ENCODE peak calls at places on chromosomes 1 and 21, in nine cellular contexts. R, B, D, W, L, Q, X, F and G are unnamed samples.

GRCh38 chr1:203368624-203369451 is 17.9 kb upstream of the FMOD start:
- DNase-seq in R (peak), B (no peak), D (peak), W (peak), L (peak), Q (no peak), X (peak), F (peak), G (peak)

GRCh38 chr1:219416598-219417238 is 196.2 kb downstream of the ZC3H11B start:
- DNase-seq in R (peak), B (peak), D (peak), W (peak), L (no peak), Q (no peak), X (peak), F (peak), G (peak)

GRCh38 chr1:98981917-98982513 is 22.6 kb downstream of the PLPPR5 start:
- DNase-seq in R (no peak), B (no peak), D (peak), W (peak), L (no peak), Q (no peak), X (no peak), F (no peak), G (peak)

GRCh38 chr1:15406911-15407559 is 2.7 kb upstream of the EFHD2 start:
- DNase-seq in R (peak), B (no peak), D (peak), W (peak), L (no peak), Q (peak), X (no peak), F (no peak), G (peak)

GRCh38 chr1:2982615-2983318 is 38.5 kb upstream of the ACTRT2 start:
- DNase-seq in R (no peak), B (peak), D (no peak), W (no peak), L (peak), Q (no peak), X (no peak), F (no peak), G (no peak)

GRCh38 chr1:158153179-158153578 is 27.5 kb upstream of the CD1D start:
- DNase-seq in R (no peak), B (no peak), D (no peak), W (peak), L (no peak), Q (no peak), X (no peak), F (no peak), G (no peak)

GRCh38 chr1:31875636-31876236 is 59.9 kb upstream of the SPOCD1 start:
- DNase-seq in R (no peak), B (no peak), D (no peak), W (no peak), L (no peak), Q (no peak), X (no peak), F (no peak), G (no peak)

GRCh38 chr1:214550339-214551051 is 907 bp downstream of the PTPN14 start:
- DNase-seq in R (peak), B (no peak), D (no peak), W (no peak), L (no peak), Q (no peak), X (no peak), F (no peak), G (no peak)

GRCh38 chr1:206930210-206930798 is 8.6 kb upstream of the FCMR start:
- DNase-seq in R (no peak), B (peak), D (no peak), W (peak), L (no peak), Q (no peak), X (no peak), F (no peak), G (no peak)

GRCh38 chr1:173867141-173867752 is 542 bp downstream of the GAS5 start:
- DNase-seq in R (peak), B (peak), D (no peak), W (no peak), L (no peak), Q (no peak), X (no peak), F (no peak), G (peak)

GRCh38 chr1:183058835-183059234 is 35.6 kb downstream of the LAMC1 start:
- DNase-seq in R (no peak), B (no peak), D (no peak), W (no peak), L (no peak), Q (no peak), X (no peak), F (no peak), G (peak)

GRCh38 chr1:66271904-66272254 is 262.1 kb upstream of the SGIP1 start:
- DNase-seq in R (peak), B (no peak), D (peak), W (peak), L (peak), Q (no peak), X (peak), F (peak), G (peak)

GRCh38 chr1:24909388-24909898 is 20.6 kb downstream of the RUNX3 start:
- DNase-seq in R (peak), B (no peak), D (peak), W (peak), L (no peak), Q (peak), X (peak), F (peak), G (peak)

GRCh38 chr1:41479000-41479807 is 5.3 kb downstream of the EDN2 start:
- DNase-seq in R (peak), B (no peak), D (peak), W (no peak), L (peak), Q (no peak), X (no peak), F (no peak), G (peak)

GRCh38 chr1:165073402-165074007 is 283.0 kb downstream of the LMX1A start:
- DNase-seq in R (no peak), B (no peak), D (peak), W (peak), L (no peak), Q (no peak), X (no peak), F (no peak), G (peak)

GRCh38 chr1:7859406-7859805 is 6.5 kb upstream of the UTS2 start:
- DNase-seq in R (no peak), B (no peak), D (no peak), W (no peak), L (no peak), Q (no peak), X (no peak), F (no peak), G (no peak)

GRCh38 chr1:88943221-88943620 is 49.2 kb downstream of the KYAT3 start:
- DNase-seq in R (no peak), B (no peak), D (no peak), W (peak), L (no peak), Q (no peak), X (no peak), F (no peak), G (peak)

GRCh38 chr1:119822406-119822805 is 11.1 kb upstream of the REG4 start:
- DNase-seq in R (no peak), B (no peak), D (no peak), W (no peak), L (no peak), Q (no peak), X (no peak), F (no peak), G (no peak)

GRCh38 chr1:119831027-119831426 is 19.8 kb upstream of the REG4 start:
- DNase-seq in R (no peak), B (no peak), D (no peak), W (no peak), L (no peak), Q (no peak), X (no peak), F (no peak), G (no peak)

GRCh38 chr1:119828266-119828665 is 17.0 kb upstream of the REG4 start:
- DNase-seq in R (no peak), B (no peak), D (no peak), W (no peak), L (no peak), Q (no peak), X (no peak), F (no peak), G (no peak)

GRCh38 chr1:119829636-119830035 is 18.4 kb upstream of the REG4 start:
- DNase-seq in R (no peak), B (no peak), D (no peak), W (no peak), L (no peak), Q (no peak), X (no peak), F (no peak), G (peak)

GRCh38 chr1:119827010-119827409 is 15.8 kb upstream of the REG4 start:
- DNase-seq in R (no peak), B (no peak), D (no peak), W (peak), L (no peak), Q (no peak), X (no peak), F (no peak), G (no peak)
- TF ChIP-seq CTCF in R (no peak), B (no peak), D (peak), W (peak), L (no peak), Q (peak), X (no peak), F (peak), G (peak)

DNA sequence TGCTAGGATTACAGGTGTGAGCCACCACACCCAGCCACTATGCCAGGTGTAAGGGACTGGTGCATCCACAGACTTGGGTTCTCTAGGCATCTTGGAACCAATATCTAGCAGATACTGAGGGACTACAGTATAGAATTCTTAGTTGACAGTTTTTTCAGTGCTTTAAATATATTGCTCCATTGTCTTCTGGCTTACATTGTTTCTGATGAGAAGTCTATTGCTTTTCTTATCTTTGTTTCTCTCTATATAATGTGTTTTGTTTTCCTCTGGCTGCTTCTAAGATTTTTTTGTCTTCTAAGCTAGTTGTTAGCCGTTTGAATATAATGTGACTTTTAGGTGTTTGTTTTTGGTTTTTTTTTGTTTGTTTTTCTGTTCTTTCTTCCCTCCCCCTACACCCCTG is 13.5 kb downstream of the NUF2 start:
- DNase-seq in R (no peak), B (no peak), D (no peak), W (no peak), L (no peak), Q (no peak), X (no peak), F (no peak), G (no peak)
- TF ChIP-seq CTCF in R (no peak), B (no peak), D (no peak), W (no peak), L (no peak), Q (no peak), X (no peak), F (no peak), G (no peak)

GRCh38 chr1:33339413-33339812 is 18.5 kb upstream of the A3GALT2 start:
- DNase-seq in R (no peak), B (no peak), D (no peak), W (no peak), L (peak), Q (no peak), X (no peak), F (no peak), G (peak)
- TF ChIP-seq CTCF in R (no peak), B (no peak), D (peak), W (peak), L (no peak), Q (peak), X (no peak), F (no peak), G (peak)

DNA sequence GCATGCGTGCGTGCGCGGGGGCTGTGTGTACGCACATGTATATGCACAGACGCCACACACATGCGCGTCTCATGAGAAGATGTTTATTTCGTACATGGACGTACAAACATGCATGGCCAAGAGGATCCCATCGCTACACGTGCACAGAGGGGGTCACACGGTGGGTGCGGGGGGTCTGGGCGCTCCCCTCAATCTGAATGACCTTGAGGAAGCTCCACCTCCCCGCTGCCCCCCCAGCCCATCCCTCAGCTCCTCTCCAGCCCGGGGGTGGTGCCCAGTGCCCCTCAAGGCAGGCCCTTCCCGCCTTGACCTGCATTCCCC is 1.5 kb downstream of the TMEM240 start:
- DNase-seq in R (no peak), B (no peak), D (no peak), W (no peak), L (no peak), Q (no peak), X (no peak), F (no peak), G (no peak)
- TF ChIP-seq CTCF in R (no peak), B (no peak), D (no peak), W (no peak), L (no peak), Q (no peak), X (no peak), F (no peak), G (no peak)

DNA sequence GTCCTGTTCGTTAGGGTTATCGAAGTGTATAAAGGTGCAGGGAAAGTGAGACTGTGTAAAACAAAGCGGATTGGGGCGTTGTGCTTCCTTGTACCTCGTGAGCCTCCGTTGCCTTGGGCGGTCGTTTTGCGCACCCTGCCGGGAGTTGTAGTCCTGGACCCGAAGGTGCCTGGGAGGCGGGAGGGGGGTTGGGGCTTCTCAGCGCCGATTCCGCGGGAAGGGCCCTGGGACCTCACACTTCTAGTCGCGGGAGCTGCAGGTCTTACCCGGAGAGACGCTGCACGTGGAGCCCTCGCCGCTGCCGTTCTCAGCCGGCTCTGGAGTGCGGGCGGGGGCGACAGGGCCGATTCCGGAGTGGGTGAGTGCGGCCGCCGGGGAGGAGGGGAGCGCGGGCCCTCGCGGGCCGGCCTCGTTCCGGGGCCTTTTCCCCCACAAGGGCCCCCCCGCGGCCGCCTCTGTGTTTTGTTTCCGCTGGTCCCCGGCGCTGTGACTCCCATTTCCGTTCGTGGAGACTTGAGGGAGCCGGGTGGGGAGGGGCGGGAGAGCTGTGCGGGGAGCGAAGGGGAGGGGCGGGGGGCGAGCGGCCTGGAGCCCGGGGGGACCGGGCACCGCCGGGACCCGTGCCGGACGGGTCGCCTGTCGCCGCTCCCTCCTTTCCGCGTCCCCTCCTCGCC is 586 bp downstream of the GABPA start:
- DNase-seq in R (peak), B (peak), D (peak), W (peak), L (peak), Q (peak), X (peak), F (peak), G (peak)
- TF ChIP-seq CTCF in R (no peak), B (no peak), D (peak), W (no peak), L (no peak), Q (peak), X (no peak), F (no peak), G (peak)

GRCh38 chr1:9428601-9429368 is 110.5 kb upstream of the SLC25A33 start:
- DNase-seq in R (peak), B (peak), D (peak), W (peak), L (peak), Q (peak), X (peak), F (peak), G (peak)
- TF ChIP-seq CTCF in R (peak), B (no peak), D (no peak), W (peak), L (peak), Q (peak), X (peak), F (no peak), G (peak)

GRCh38 chr1:40313958-40314720 is 2.9 kb downstream of the COL9A2 start:
- DNase-seq in R (no peak), B (no peak), D (no peak), W (no peak), L (no peak), Q (no peak), X (no peak), F (no peak), G (no peak)

GRCh38 chr1:40313329-40313957 is 3.6 kb downstream of the COL9A2 start:
- DNase-seq in R (no peak), B (peak), D (peak), W (no peak), L (no peak), Q (no peak), X (no peak), F (no peak), G (peak)

GRCh38 chr1:40310983-40311642 is 6.0 kb downstream of the COL9A2 start:
- DNase-seq in R (no peak), B (no peak), D (no peak), W (no peak), L (no peak), Q (no peak), X (no peak), F (no peak), G (no peak)

GRCh38 chr1:40311692-40312091 is 5.4 kb downstream of the COL9A2 start:
- DNase-seq in R (no peak), B (no peak), D (no peak), W (no peak), L (no peak), Q (no peak), X (no peak), F (no peak), G (no peak)

GRCh38 chr1:40312238-40313205 is 4.6 kb downstream of the COL9A2 start:
- DNase-seq in R (no peak), B (peak), D (no peak), W (peak), L (peak), Q (no peak), X (peak), F (peak), G (no peak)
- TF ChIP-seq CTCF in R (no peak), B (no peak), D (no peak), W (no peak), L (no peak), Q (no peak), X (no peak), F (no peak), G (no peak)

DNA sequence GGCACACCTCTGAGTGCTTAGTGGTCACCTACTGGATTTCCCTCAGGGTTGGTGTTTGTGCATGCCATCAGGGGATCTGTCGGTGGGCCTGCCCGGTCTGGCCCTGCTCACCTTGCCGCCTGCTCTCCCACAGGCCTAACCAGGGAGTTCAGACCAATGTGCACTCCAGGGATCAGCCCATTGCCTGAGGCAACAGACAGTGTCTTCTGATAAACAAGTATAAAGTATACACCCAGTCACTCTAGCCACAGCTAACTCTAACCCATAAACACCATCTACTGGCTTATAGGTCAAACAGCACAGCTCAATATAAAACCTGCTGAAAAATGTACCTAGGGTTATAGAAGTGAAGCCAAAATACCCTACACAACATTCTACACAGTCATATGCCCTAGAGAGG is 1300.0 kb downstream of the PLA2G4A start:
- DNase-seq in R (no peak), B (no peak), D (peak), W (peak), L (no peak), Q (no peak), X (no peak), F (no peak), G (peak)
- TF ChIP-seq CTCF in R (no peak), B (no peak), D (no peak), W (peak), L (no peak), Q (peak), X (no peak), F (no peak), G (peak)

GRCh38 chr1:68808351-68808750 is 311.5 kb upstream of the DEPDC1 start:
- DNase-seq in R (no peak), B (no peak), D (peak), W (no peak), L (no peak), Q (no peak), X (no peak), F (no peak), G (peak)
- TF ChIP-seq CTCF in R (no peak), B (no peak), D (no peak), W (no peak), L (no peak), Q (peak), X (no peak), F (no peak), G (no peak)

DNA sequence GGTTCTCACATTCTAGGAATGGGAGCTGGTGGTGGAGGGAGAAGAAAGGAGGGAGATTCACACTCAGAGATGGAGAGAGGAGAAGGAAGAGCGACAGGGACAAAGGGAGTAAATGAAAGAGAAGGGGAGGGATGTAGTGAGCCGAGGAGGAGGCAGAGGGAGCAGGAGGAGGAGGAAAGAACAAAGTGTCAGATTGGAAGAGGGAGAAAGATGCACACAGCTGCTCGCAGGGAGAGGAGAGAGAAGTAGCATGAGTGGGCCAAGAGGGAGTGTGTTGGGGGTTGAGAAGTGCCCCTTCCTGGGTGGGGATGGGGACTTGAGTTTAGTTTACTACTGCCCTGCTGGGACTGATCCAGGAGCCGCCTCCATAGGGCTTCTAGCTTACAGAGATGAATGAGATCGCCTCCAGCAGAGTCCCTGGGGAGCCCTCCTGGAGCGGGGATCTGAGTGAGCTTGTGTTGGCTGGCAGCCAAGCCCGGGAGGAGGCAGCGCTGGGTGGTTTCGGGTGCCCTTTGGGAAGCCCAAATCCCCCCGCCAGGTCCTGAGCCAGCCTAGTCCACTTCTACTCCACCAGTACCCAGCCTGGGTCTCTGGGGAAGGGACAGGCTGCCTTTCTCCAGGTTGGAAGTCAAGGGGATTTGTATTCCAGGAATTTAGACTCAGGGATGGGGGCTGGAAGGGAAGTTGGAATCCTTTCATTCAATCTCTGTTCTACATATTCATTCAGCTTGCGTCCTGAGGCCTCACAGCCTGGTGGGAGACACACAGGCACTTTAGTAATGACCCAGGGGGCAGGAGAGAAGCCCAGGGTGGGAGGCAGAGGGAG is 20.9 kb downstream of the PTPRU start:
- DNase-seq in R (peak), B (no peak), D (peak), W (no peak), L (no peak), Q (no peak), X (no peak), F (no peak), G (peak)
- TF ChIP-seq CTCF in R (no peak), B (no peak), D (no peak), W (no peak), L (no peak), Q (no peak), X (no peak), F (no peak), G (peak)